ENCODE peak calls at places on chromosomes 7 and 10, in seven cellular contexts. L, E, M, X, Q, O and P are unnamed samples.

GRCh38 chr7:23216021-23216420 is 30.6 kb upstream of the GPNMB start:
- DNase-seq in L (peak), E (no peak), M (peak), X (peak), Q (no peak), O (no peak), P (no peak)

GRCh38 chr10:88800152-88801125 is 2.1 kb upstream of the LIPM start:
- DNase-seq in L (no peak), E (peak), M (no peak), X (no peak), Q (no peak), O (no peak), P (peak)

GRCh38 chr10:32332299-32332750 is 14.6 kb downstream of the EPC1 start:
- DNase-seq in L (no peak), E (peak), M (no peak), X (no peak), Q (no peak), O (peak), P (no peak)

GRCh38 chr10:70232859-70233108 is 445 bp downstream of the PPA1 start:
- DNase-seq in L (no peak), E (no peak), M (no peak), X (no peak), Q (no peak), O (peak), P (no peak)

GRCh38 chr10:31059323-31059722 is 27.7 kb upstream of the ZNF438 start:
- DNase-seq in L (no peak), E (no peak), M (no peak), X (no peak), Q (no peak), O (no peak), P (no peak)

GRCh38 chr7:80312139-80312661 is 177.6 kb downstream of the GNAI1 start:
- DNase-seq in L (peak), E (peak), M (no peak), X (no peak), Q (no peak), O (no peak), P (no peak)

GRCh38 chr10:126972622-126973414 is 67.6 kb downstream of the DOCK1 start:
- DNase-seq in L (no peak), E (peak), M (no peak), X (no peak), Q (no peak), O (no peak), P (peak)

GRCh38 chr10:48609441-48609840 is 4.6 kb upstream of the ARHGAP22 start:
- DNase-seq in L (peak), E (no peak), M (no peak), X (no peak), Q (no peak), O (no peak), P (no peak)

GRCh38 chr7:131897016-131897789 is 340.8 kb upstream of the PODXL start:
- DNase-seq in L (peak), E (peak), M (no peak), X (no peak), Q (no peak), O (no peak), P (no peak)

GRCh38 chr10:35501923-35502322 is 103.2 kb upstream of the GJD4 start:
- DNase-seq in L (no peak), E (no peak), M (no peak), X (no peak), Q (no peak), O (no peak), P (no peak)

GRCh38 chr10:81876253-81876731 is 1.3 kb downstream of the NRG3 start:
- DNase-seq in L (no peak), E (no peak), M (no peak), X (peak), Q (no peak), O (no peak), P (no peak)

GRCh38 chr7:73741600-73741999 is 3.0 kb upstream of the ABHD11 start:
- DNase-seq in L (no peak), E (no peak), M (no peak), X (no peak), Q (no peak), O (no peak), P (no peak)

GRCh38 chr10:8431511-8431910 is 377.0 kb downstream of the GATA3 start:
- DNase-seq in L (no peak), E (no peak), M (no peak), X (no peak), Q (no peak), O (no peak), P (no peak)

GRCh38 chr10:59977486-59977885 is 71.1 kb upstream of the CCDC6 start:
- DNase-seq in L (no peak), E (no peak), M (no peak), X (no peak), Q (no peak), O (no peak), P (no peak)

GRCh38 chr10:110524179-110524863 is 26.6 kb downstream of the DUSP5 start:
- DNase-seq in L (no peak), E (no peak), M (no peak), X (no peak), Q (no peak), O (no peak), P (no peak)

GRCh38 chr7:1576521-1577253 is 6.9 kb upstream of the PSMG3 start:
- DNase-seq in L (no peak), E (no peak), M (no peak), X (no peak), Q (no peak), O (no peak), P (no peak)

GRCh38 chr7:155181768-155182167 is 111.6 kb downstream of the HTR5A start:
- DNase-seq in L (no peak), E (no peak), M (no peak), X (no peak), Q (no peak), O (no peak), P (no peak)

GRCh38 chr7:104700336-104700735 is 313.7 kb upstream of the KMT2E start:
- DNase-seq in L (no peak), E (no peak), M (no peak), X (no peak), Q (no peak), O (no peak), P (no peak)

GRCh38 chr10:66180651-66181318 is 745.1 kb upstream of the LRRTM3 start:
- DNase-seq in L (peak), E (peak), M (peak), X (no peak), Q (no peak), O (no peak), P (peak)

GRCh38 chr7:94338921-94339371 is 55.7 kb upstream of the COL1A2 start:
- DNase-seq in L (no peak), E (no peak), M (no peak), X (no peak), Q (no peak), O (no peak), P (peak)

GRCh38 chr7:158602905-158603772 is 15.5 kb upstream of the PTPRN2 start:
- DNase-seq in L (no peak), E (no peak), M (no peak), X (no peak), Q (no peak), O (no peak), P (no peak)

GRCh38 chr10:95193856-95194431 is at the start of gene ACSM6:
- DNase-seq in L (no peak), E (no peak), M (no peak), X (no peak), Q (no peak), O (no peak), P (no peak)

GRCh38 chr10:29876008-29876555 is 183.3 kb downstream of the JCAD start:
- DNase-seq in L (no peak), E (no peak), M (no peak), X (no peak), Q (no peak), O (no peak), P (no peak)

GRCh38 chr7:148383651-148384050 is 206.9 kb upstream of the C7orf33 start:
- DNase-seq in L (no peak), E (no peak), M (no peak), X (no peak), Q (no peak), O (no peak), P (no peak)

GRCh38 chr10:5449227-5449626 is 36.9 kb downstream of the NET1 start:
- DNase-seq in L (no peak), E (peak), M (no peak), X (no peak), Q (no peak), O (no peak), P (no peak)

GRCh38 chr10:92965314-92965713 is 95.3 kb upstream of the CYP26C1 start:
- DNase-seq in L (no peak), E (peak), M (no peak), X (no peak), Q (no peak), O (no peak), P (no peak)

GRCh38 chr10:78377362-78377761 is 343.7 kb downstream of the RPS24 start:
- DNase-seq in L (no peak), E (peak), M (no peak), X (no peak), Q (no peak), O (no peak), P (no peak)

GRCh38 chr10:116324227-116324950 is at the start of gene CCDC172:
- DNase-seq in L (no peak), E (no peak), M (no peak), X (no peak), Q (no peak), O (no peak), P (no peak)
- H3K4me3 ChIP-seq in L (no peak), E (no peak), M (no peak), X (no peak), Q (no peak), O (no peak), P (no peak)

GRCh38 chr10:113382691-113383090 is 170.2 kb upstream of the HABP2 start:
- DNase-seq in L (no peak), E (no peak), M (no peak), X (no peak), Q (no peak), O (no peak), P (no peak)
- H3K4me3 ChIP-seq in L (no peak), E (peak), M (no peak), X (peak), Q (no peak), O (no peak), P (peak)

DNA sequence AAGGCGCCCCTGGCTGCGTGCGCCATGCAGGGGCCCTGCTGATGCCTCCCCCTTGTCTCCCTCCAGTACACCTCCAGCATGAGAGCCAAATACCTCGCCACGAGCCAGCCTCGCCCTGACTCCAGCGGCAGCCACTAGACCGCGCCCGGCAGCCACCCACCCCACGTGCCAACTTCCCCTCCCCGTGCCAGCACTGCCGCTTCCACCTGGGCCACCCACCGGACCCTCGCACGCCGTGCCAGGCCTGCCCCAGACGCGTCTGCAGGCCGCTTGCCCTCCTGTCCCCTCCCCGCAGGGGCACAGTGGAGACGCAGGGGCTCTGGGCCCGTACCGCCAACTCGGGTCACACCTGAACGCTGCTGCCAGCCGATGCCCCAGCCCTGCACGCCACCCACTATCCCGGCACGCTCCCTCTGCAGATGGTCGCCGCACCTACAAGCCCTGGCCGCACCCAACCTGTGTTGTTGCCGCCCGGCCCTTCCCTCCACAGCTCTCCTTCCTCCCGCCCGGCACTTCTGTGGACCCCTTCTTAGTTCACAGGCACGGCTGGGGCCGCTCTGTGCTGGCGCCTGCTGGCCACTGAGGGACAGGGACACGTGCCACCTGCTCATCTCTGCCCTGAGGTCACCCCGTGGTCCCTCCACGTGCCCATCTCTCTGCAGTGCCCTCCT is 26.3 kb upstream of the AMZ1 start:
- DNase-seq in L (no peak), E (no peak), M (no peak), X (no peak), Q (no peak), O (no peak), P (no peak)
- H3K4me3 ChIP-seq in L (no peak), E (no peak), M (no peak), X (no peak), Q (no peak), O (no peak), P (no peak)

DNA sequence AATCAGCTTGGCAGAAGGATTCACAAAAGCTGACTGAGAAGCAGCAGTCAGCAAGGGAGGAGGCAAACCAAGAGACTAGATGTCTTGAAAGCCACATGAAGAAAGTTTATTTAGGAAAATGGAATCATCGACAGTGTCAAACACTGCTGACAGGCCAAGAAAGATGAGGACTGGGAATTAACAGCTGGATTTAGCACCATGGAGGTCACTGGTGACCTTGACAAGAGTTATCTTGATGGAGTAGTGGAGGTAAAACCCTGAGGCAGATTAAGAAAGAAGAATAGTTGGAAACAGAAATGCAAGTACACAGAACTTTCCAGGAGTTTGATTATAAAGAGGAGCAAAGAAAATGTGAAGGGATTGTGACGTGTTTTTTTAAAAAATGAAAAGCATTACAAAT is 51.5 kb downstream of the LMBR1 start:
- DNase-seq in L (no peak), E (no peak), M (no peak), X (no peak), Q (no peak), O (no peak), P (no peak)
- H3K4me3 ChIP-seq in L (no peak), E (no peak), M (no peak), X (no peak), Q (no peak), O (no peak), P (no peak)

DNA sequence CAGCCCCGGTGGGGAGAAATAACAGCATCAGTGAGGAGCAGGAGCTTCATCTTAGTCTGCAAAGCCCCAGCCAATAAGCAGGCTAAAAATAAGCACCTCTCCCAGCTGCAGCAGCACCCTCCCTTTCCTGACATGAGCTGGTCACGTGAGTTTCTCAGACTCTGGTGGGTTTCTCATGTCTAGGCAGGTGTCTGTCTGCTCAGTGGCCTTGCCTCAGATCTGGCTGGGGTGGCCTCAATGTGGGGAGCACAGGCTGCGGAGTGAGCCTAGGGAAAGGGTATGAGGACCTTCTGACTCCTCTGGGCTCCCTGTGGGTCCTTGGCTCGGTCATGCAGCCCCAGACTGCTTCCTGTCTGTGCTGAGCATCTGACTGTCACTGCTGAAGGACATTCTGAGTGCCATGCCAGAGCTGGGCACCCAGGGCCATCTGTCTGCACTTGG is 81.6 kb upstream of the LRRC4 start:
- DNase-seq in L (no peak), E (no peak), M (no peak), X (peak), Q (no peak), O (no peak), P (no peak)
- H3K4me3 ChIP-seq in L (no peak), E (no peak), M (no peak), X (no peak), Q (no peak), O (peak), P (no peak)

GRCh38 chr10:47044741-47045140 is 133.5 kb downstream of the PTPN20 start:
- DNase-seq in L (no peak), E (no peak), M (no peak), X (peak), Q (no peak), O (no peak), P (no peak)

GRCh38 chr10:47042199-47042473 is 130.9 kb downstream of the PTPN20 start:
- DNase-seq in L (no peak), E (no peak), M (no peak), X (no peak), Q (no peak), O (no peak), P (no peak)

GRCh38 chr10:47045331-47045861 is 134.2 kb downstream of the PTPN20 start:
- DNase-seq in L (no peak), E (no peak), M (no peak), X (peak), Q (no peak), O (no peak), P (no peak)

GRCh38 chr10:47042815-47043750 is 131.9 kb downstream of the PTPN20 start:
- DNase-seq in L (no peak), E (no peak), M (no peak), X (peak), Q (no peak), O (no peak), P (no peak)

GRCh38 chr10:47043928-47044544 is 132.8 kb downstream of the PTPN20 start:
- DNase-seq in L (no peak), E (no peak), M (no peak), X (peak), Q (no peak), O (no peak), P (no peak)
- H3K4me3 ChIP-seq in L (no peak), E (no peak), M (no peak), X (no peak), Q (no peak), O (no peak), P (no peak)

DNA sequence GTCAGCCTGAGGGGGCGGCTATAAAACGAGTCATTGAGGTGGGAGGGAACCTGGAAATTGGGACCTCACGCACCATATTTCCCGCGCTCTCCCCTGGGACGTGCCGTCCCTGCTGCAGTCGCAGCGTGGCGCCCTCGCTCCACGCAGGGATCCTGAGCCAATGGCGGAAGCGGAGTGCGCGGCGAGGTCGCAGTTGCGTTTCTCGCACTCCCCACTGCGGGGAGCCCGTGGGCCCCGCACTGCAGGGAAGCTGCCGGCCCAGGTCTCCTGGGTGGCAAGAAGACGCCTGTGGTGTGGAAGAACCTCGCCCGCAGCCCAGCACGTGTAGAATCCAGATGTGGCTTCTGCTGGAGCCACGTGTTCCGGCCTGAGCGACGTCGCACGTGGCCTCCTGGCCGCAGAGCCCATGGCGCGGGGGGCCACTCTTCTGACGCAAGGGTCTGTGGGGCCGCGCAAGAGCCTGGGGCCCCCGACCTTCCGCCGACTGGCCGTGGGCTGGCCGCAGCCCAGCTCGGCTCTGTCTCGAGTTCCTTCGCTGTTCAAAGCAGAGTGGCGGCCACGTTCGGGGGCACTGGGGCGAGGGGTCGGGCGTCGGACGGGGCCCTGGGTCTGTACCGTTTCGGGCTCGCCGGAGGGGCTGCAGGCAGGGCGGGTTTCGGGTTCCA is 26.4 kb downstream of the HIF1AN start:
- DNase-seq in L (peak), E (peak), M (peak), X (peak), Q (peak), O (peak), P (no peak)
- H3K4me3 ChIP-seq in L (no peak), E (no peak), M (peak), X (no peak), Q (no peak), O (peak), P (no peak)

GRCh38 chr10:100100651-100101525 is 19.2 kb upstream of the CPN1 start:
- DNase-seq in L (no peak), E (peak), M (no peak), X (no peak), Q (no peak), O (no peak), P (no peak)
- H3K4me3 ChIP-seq in L (no peak), E (no peak), M (no peak), X (no peak), Q (no peak), O (no peak), P (no peak)